ENCODE peak calls at places on chromosomes 11 and 22, in six cellular contexts. L is fibroblast of lung, M is GM20000, R is AG10803, J is progenitor cell of endocrine pancreas, O is Calu3. Q is an unnamed sample.

GRCh38 chr11:19433367-19433766 is 192.6 kb upstream of the E2F8 start:
- DNase-seq in R (no peak), J (no peak), M (peak; percentile 25), O (no peak), L (no peak), Q (no peak)

GRCh38 chr11:121810291-121810690 is 305.7 kb downstream of the BLID start:
- DNase-seq in R (peak; percentile 69), L (peak; percentile 82), M (no peak), O (no peak), J (no peak), Q (no peak)

GRCh38 chr11:2862950-2863618 is 22.5 kb downstream of the CDKN1C start:
- DNase-seq in R (no peak), M (no peak), O (no peak), J (no peak), L (peak; percentile 29), Q (no peak)

GRCh38 chr11:80146231-80146630 is 705.4 kb upstream of the TENM4 start:
- DNase-seq in J (no peak), R (no peak), M (no peak), O (no peak), L (peak; percentile 32), Q (no peak)

GRCh38 chr22:17808688-17809403 is 34.6 kb upstream of the BID start:
- DNase-seq in R (no peak), M (no peak), L (no peak), J (no peak), O (no peak), Q (no peak)

GRCh38 chr11:66687831-66688281 is 10.2 kb upstream of the RBM4B start:
- DNase-seq in O (no peak), M (peak; percentile 4), R (no peak), L (no peak), J (no peak), Q (peak; percentile 53)

GRCh38 chr11:1206391-1207271 is 16.2 kb upstream of the MUC5B start:
- DNase-seq in J (peak; percentile 8), R (no peak), O (no peak), M (no peak), L (no peak), Q (peak; percentile 50)

GRCh38 chr11:17651681-17652080 is 67.7 kb upstream of the MYOD1 start:
- DNase-seq in R (no peak), O (no peak), J (no peak), M (peak; percentile 5), L (no peak), Q (no peak)

GRCh38 chr22:29780781-29781676 is 13.9 kb downstream of the UQCR10 start:
- DNase-seq in R (peak; percentile 92), J (no peak), L (peak; percentile 96), O (peak; percentile 44), M (no peak), Q (no peak)

GRCh38 chr11:44615041-44615513 is 49.6 kb downstream of the CD82 start:
- DNase-seq in R (no peak), O (no peak), J (no peak), M (no peak), L (no peak), Q (no peak)

GRCh38 chr11:33699515-33700424 is 856 bp downstream of the C11orf91 start:
- DNase-seq in J (no peak), R (no peak), L (no peak), M (no peak), O (no peak), Q (no peak)

GRCh38 chr11:68309621-68310185 is 2.7 kb upstream of the LRP5 start:
- DNase-seq in L (no peak), J (no peak), R (no peak), O (no peak), M (no peak), Q (no peak)

GRCh38 chr11:7513210-7514098 is at the start of gene PPFIBP2:
- DNase-seq in J (peak; percentile 74), M (peak; percentile 94), R (peak; percentile 69), O (peak; percentile 88), L (peak; percentile 45), Q (peak; percentile 92)

GRCh38 chr11:910044-910588 is 494 bp downstream of the CHID1 start:
- DNase-seq in R (no peak), J (no peak), L (peak; percentile 20), O (no peak), M (no peak), Q (no peak)

GRCh38 chr22:33450756-33451155 is 392.6 kb upstream of the SYN3 start:
- DNase-seq in J (no peak), R (no peak), O (no peak), L (no peak), M (no peak), Q (no peak)

GRCh38 chr22:29202231-29203192 is 3.2 kb upstream of the EMID1 start:
- DNase-seq in L (peak; percentile 57), M (peak; percentile 93), J (no peak), R (peak; percentile 49), O (peak; percentile 28), Q (no peak)

GRCh38 chr11:47406896-47407745 is 1.3 kb upstream of the SLC39A13 start:
- DNase-seq in M (no peak), R (peak; percentile 49), L (no peak), J (no peak), O (no peak), Q (no peak)

GRCh38 chr11:34524696-34525095 is 11.1 kb upstream of the ELF5 start:
- DNase-seq in J (no peak), O (no peak), M (no peak), R (no peak), L (no peak), Q (no peak)

GRCh38 chr22:29257751-29258181 is 10.0 kb downstream of the RHBDD3 start:
- DNase-seq in J (no peak), O (no peak), M (no peak), R (no peak), L (no peak), Q (no peak)

GRCh38 chr22:44337658-44338004 is 24.9 kb upstream of the SHISAL1 start:
- DNase-seq in J (no peak), M (no peak), R (peak; percentile 60), O (peak; percentile 61), L (peak; percentile 76), Q (no peak)

GRCh38 chr22:46588279-46589140 is 31.7 kb upstream of the GRAMD4 start:
- DNase-seq in M (no peak), J (no peak), R (no peak), L (no peak), O (no peak), Q (peak; percentile 72)

GRCh38 chr22:49328076-49328475 is 499.6 kb downstream of the BRD1 start:
- DNase-seq in J (no peak), R (no peak), O (no peak), L (no peak), M (no peak), Q (peak; percentile 45)

GRCh38 chr11:61028135-61028729 is 56.8 kb downstream of the CD6 start:
- DNase-seq in R (no peak), M (no peak), L (no peak), O (peak; percentile 48), J (no peak), Q (no peak)

GRCh38 chr11:12884751-12885318 is 124.3 kb upstream of the RASSF10 start:
- DNase-seq in L (no peak), O (no peak), J (no peak), R (peak; percentile 91), M (no peak), Q (no peak)

GRCh38 chr22:36191106-36191836 is 10.3 kb downstream of the APOL4 start:
- DNase-seq in M (no peak), O (no peak), L (peak; percentile 70), J (no peak), R (peak; percentile 89), Q (no peak)

GRCh38 chr22:23403720-23404688 is 176.1 kb downstream of the IGLL1 start:
- DNase-seq in J (no peak), M (no peak), R (no peak), L (peak; percentile 10), O (no peak), Q (no peak)

GRCh38 chr11:19436932-19437331 is 196.2 kb upstream of the E2F8 start:
- DNase-seq in J (no peak), M (peak; percentile 27), R (no peak), L (no peak), O (no peak), Q (no peak)

GRCh38 chr11:47938791-47939560 is 41.4 kb upstream of the PTPRJ start:
- DNase-seq in M (no peak), L (no peak), O (no peak), J (no peak), R (no peak), Q (no peak)

GRCh38 chr11:71937826-71938225 is 9.0 kb downstream of the RNF121 start:
- DNase-seq in M (no peak), R (no peak), L (peak; percentile 20), O (no peak), J (no peak), Q (no peak)

GRCh38 chr11:46050065-46050464 is 71.2 kb downstream of the PHF21A start:
- DNase-seq in J (no peak), O (peak; percentile 2), R (peak; percentile 91), L (peak; percentile 93), M (no peak), Q (no peak)

DNA sequence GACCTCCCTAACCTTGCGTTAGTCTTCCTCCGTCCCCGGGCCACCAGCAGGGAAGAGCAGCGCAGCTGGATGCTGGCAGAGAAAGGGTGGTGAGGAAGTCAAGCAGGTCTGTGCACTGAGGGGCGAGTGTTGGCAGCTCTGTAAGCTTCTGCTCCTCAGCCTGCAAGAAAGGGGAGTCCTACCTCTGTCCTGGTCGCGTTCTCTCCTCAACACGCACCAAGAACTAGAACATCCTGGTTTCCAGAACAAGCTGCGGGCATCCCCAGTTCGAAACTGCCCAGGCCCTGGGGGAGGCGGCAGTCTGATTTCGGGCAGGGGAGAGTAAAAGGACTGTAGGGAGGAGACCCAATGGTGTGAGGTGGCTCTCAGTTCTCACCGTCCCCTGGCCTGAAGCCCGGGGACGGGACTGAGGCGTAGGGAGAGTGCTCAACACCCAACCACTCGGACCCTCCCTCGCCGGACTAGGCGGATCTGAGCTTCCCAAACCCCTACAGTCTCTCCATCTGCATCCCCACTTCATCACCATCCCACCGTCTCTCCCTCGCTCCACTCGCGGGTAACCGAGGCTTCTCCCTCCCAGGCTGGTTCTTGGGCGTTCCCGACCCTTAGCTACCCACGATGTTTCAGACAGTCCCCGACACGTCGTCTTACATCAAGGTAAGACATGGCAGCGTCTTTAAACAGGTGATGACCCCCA is 7.7 kb upstream of the FLI1 start:
- DNase-seq in O (no peak), L (no peak), M (peak; percentile 33), R (no peak), J (no peak), Q (no peak)
- TF ChIP-seq CTCF in O (no peak), L (no peak), M (no peak), R (no peak), J (no peak), Q (no peak)

GRCh38 chr11:131883332-131883731 is 512.9 kb downstream of the NTM start:
- DNase-seq in M (no peak), L (no peak), R (no peak), J (no peak), O (no peak), Q (no peak)
- TF ChIP-seq CTCF in M (no peak), L (no peak), R (no peak), J (no peak), O (no peak), Q (no peak)

GRCh38 chr11:116651098-116651756 is 121.6 kb downstream of the BUD13 start:
- DNase-seq in R (no peak), M (no peak), J (no peak), O (no peak), L (no peak), Q (no peak)
- TF ChIP-seq CTCF in R (no peak), M (no peak), J (no peak), O (no peak), L (no peak), Q (no peak)

GRCh38 chr11:73401924-73402833 is 26.0 kb downstream of the RELT start:
- DNase-seq in O (no peak), M (no peak), R (no peak), J (no peak), L (no peak), Q (peak; percentile 23)
- TF ChIP-seq CTCF in O (no peak), M (no peak), R (no peak), J (no peak), L (no peak), Q (no peak)